ENCODE peak calls at places on chromosomes 1 and 21, in six cellular contexts. One of them, this sample, is unnamed.

GRCh38 chr1:14067686-14068085 is 367.7 kb downstream of the PRDM2 start:
- DNase-seq in K562: no peak
- DNase-seq in A549: no peak
- DNase-seq in HepG2: no peak
- DNase-seq in GM12878: no peak
- DNase-seq in SK-N-SH: no peak
- DNase-seq in this sample: no peak

GRCh38 chr21:46141767-46142580 is 13.4 kb downstream of the FTCD start:
- DNase-seq in GM12878: no peak
- DNase-seq in SK-N-SH: no peak
- DNase-seq in A549: no peak
- DNase-seq in K562: no peak
- DNase-seq in HepG2: no peak
- DNase-seq in this sample: no peak

GRCh38 chr1:9882296-9882944 is 27.6 kb downstream of the CTNNBIP1 start:
- DNase-seq in K562: no peak
- DNase-seq in HepG2: no peak
- DNase-seq in GM12878: no peak
- DNase-seq in A549: no peak
- DNase-seq in SK-N-SH: no peak
- DNase-seq in this sample: no peak

GRCh38 chr1:95332754-95333153 is 98.7 kb downstream of the RWDD3 start:
- DNase-seq in GM12878: no peak
- DNase-seq in HepG2: no peak
- DNase-seq in K562: no peak
- DNase-seq in SK-N-SH: no peak
- DNase-seq in A549: no peak
- DNase-seq in this sample: no peak

GRCh38 chr1:113536182-113536780 is 146.0 kb downstream of the MAGI3 start:
- DNase-seq in GM12878: no peak
- DNase-seq in K562: no peak
- DNase-seq in HepG2: no peak
- DNase-seq in SK-N-SH: no peak
- DNase-seq in A549: no peak
- DNase-seq in this sample: no peak

GRCh38 chr1:11071463-11072215 is 11.8 kb upstream of the SRM start:
- DNase-seq in K562: no peak
- DNase-seq in HepG2: no peak
- DNase-seq in A549: no peak
- DNase-seq in GM12878: no peak
- DNase-seq in SK-N-SH: no peak
- DNase-seq in this sample: no peak

GRCh38 chr1:32372149-32372756 is 9.9 kb downstream of the TSSK3 start:
- DNase-seq in SK-N-SH: no peak
- DNase-seq in K562: no peak
- DNase-seq in A549: no peak
- DNase-seq in HepG2: no peak
- DNase-seq in GM12878: peak; percentile 61
- DNase-seq in this sample: no peak

GRCh38 chr1:33433509-33434362 is 2.8 kb upstream of the PHC2 start:
- DNase-seq in SK-N-SH: no peak
- DNase-seq in K562: no peak
- DNase-seq in GM12878: no peak
- DNase-seq in HepG2: peak; percentile 75
- DNase-seq in A549: peak; percentile 68
- DNase-seq in this sample: no peak

GRCh38 chr1:229855999-229856650 is 210.9 kb upstream of the GALNT2 start:
- DNase-seq in GM12878: peak; percentile 57
- DNase-seq in A549: no peak
- DNase-seq in HepG2: no peak
- DNase-seq in K562: no peak
- DNase-seq in SK-N-SH: peak; percentile 28
- DNase-seq in this sample: no peak

GRCh38 chr1:152107289-152107983 is 7.8 kb downstream of the TCHH start:
- DNase-seq in K562: no peak
- DNase-seq in A549: peak; percentile 81
- DNase-seq in SK-N-SH: no peak
- DNase-seq in HepG2: no peak
- DNase-seq in GM12878: no peak
- DNase-seq in this sample: peak; percentile 70

GRCh38 chr1:84571150-84571535 is 3.1 kb downstream of the CTBS start:
- DNase-seq in K562: no peak
- DNase-seq in GM12878: no peak
- DNase-seq in SK-N-SH: no peak
- DNase-seq in HepG2: no peak
- DNase-seq in A549: no peak
- DNase-seq in this sample: no peak

GRCh38 chr1:214321686-214322453 is 40.9 kb downstream of the SMYD2 start:
- DNase-seq in SK-N-SH: no peak
- DNase-seq in GM12878: peak; percentile 30
- DNase-seq in A549: no peak
- DNase-seq in K562: no peak
- DNase-seq in HepG2: no peak
- DNase-seq in this sample: no peak

GRCh38 chr1:234598974-234599616 is 10.9 kb downstream of the IRF2BP2 start:
- DNase-seq in GM12878: no peak
- DNase-seq in A549: no peak
- DNase-seq in HepG2: no peak
- DNase-seq in K562: no peak
- DNase-seq in SK-N-SH: no peak
- DNase-seq in this sample: no peak

GRCh38 chr1:212557739-212558664 is 50.6 kb upstream of the ATF3 start:
- DNase-seq in HepG2: no peak
- DNase-seq in K562: peak; percentile 89
- DNase-seq in A549: no peak
- DNase-seq in SK-N-SH: peak; percentile 78
- DNase-seq in GM12878: no peak
- DNase-seq in this sample: no peak

GRCh38 chr1:161121838-161122237 is 3.9 kb downstream of the NIT1 start:
- DNase-seq in A549: no peak
- DNase-seq in SK-N-SH: no peak
- DNase-seq in HepG2: no peak
- DNase-seq in GM12878: no peak
- DNase-seq in K562: no peak
- DNase-seq in this sample: no peak

GRCh38 chr1:178220094-178220493 is 126.2 kb downstream of the RASAL2 start:
- DNase-seq in A549: no peak
- DNase-seq in GM12878: no peak
- DNase-seq in HepG2: no peak
- DNase-seq in K562: no peak
- DNase-seq in SK-N-SH: no peak
- DNase-seq in this sample: no peak

GRCh38 chr1:207024202-207025143 is 8.1 kb downstream of the C1orf116 start:
- DNase-seq in SK-N-SH: no peak
- DNase-seq in A549: no peak
- DNase-seq in HepG2: no peak
- DNase-seq in K562: peak; percentile 96
- DNase-seq in GM12878: no peak
- DNase-seq in this sample: no peak

GRCh38 chr1:185733818-185734709 is at the start of gene HMCN1:
- DNase-seq in GM12878: no peak
- DNase-seq in A549: peak; percentile 32
- DNase-seq in HepG2: peak; percentile 4
- DNase-seq in SK-N-SH: peak; percentile 59
- DNase-seq in K562: peak; percentile 35
- DNase-seq in this sample: peak; percentile 51

GRCh38 chr1:182687361-182687760 is 3.0 kb upstream of the RGS8 start:
- DNase-seq in A549: no peak
- DNase-seq in GM12878: no peak
- DNase-seq in SK-N-SH: no peak
- DNase-seq in K562: no peak
- DNase-seq in HepG2: no peak
- DNase-seq in this sample: no peak

GRCh38 chr1:70617728-70618127 is 206.7 kb downstream of the CTH start:
- DNase-seq in SK-N-SH: no peak
- DNase-seq in A549: no peak
- DNase-seq in GM12878: no peak
- DNase-seq in K562: no peak
- DNase-seq in HepG2: no peak
- DNase-seq in this sample: no peak

GRCh38 chr21:37200641-37201480 is 66.3 kb downstream of the VPS26C start:
- DNase-seq in K562: no peak
- DNase-seq in GM12878: no peak
- DNase-seq in HepG2: no peak
- DNase-seq in SK-N-SH: no peak
- DNase-seq in A549: no peak
- DNase-seq in this sample: no peak

GRCh38 chr21:37198989-37199924 is 67.9 kb downstream of the VPS26C start:
- DNase-seq in GM12878: no peak
- DNase-seq in A549: no peak
- DNase-seq in K562: no peak
- DNase-seq in SK-N-SH: peak; percentile 17
- DNase-seq in HepG2: no peak
- DNase-seq in this sample: no peak

GRCh38 chr21:37206531-37206930 is 60.6 kb downstream of the VPS26C start:
- DNase-seq in HepG2: no peak
- DNase-seq in SK-N-SH: no peak
- DNase-seq in A549: no peak
- DNase-seq in K562: no peak
- DNase-seq in GM12878: no peak
- DNase-seq in this sample: no peak

GRCh38 chr21:37204580-37204979 is 62.6 kb downstream of the VPS26C start:
- DNase-seq in SK-N-SH: no peak
- DNase-seq in HepG2: no peak
- DNase-seq in A549: no peak
- DNase-seq in GM12878: no peak
- DNase-seq in K562: no peak
- DNase-seq in this sample: no peak

GRCh38 chr21:37202221-37202805 is 64.8 kb downstream of the VPS26C start:
- DNase-seq in K562: no peak
- DNase-seq in GM12878: no peak
- DNase-seq in SK-N-SH: no peak
- DNase-seq in A549: no peak
- DNase-seq in HepG2: no peak
- DNase-seq in this sample: no peak
- TF ChIP-seq CHD2 in K562: no peak
- TF ChIP-seq CHD2 in GM12878: no peak
- TF ChIP-seq CHD2 in SK-N-SH: no peak
- TF ChIP-seq CHD2 in A549: no peak
- TF ChIP-seq CHD2 in HepG2: no peak
- TF ChIP-seq CHD2 in this sample: no peak

DNA sequence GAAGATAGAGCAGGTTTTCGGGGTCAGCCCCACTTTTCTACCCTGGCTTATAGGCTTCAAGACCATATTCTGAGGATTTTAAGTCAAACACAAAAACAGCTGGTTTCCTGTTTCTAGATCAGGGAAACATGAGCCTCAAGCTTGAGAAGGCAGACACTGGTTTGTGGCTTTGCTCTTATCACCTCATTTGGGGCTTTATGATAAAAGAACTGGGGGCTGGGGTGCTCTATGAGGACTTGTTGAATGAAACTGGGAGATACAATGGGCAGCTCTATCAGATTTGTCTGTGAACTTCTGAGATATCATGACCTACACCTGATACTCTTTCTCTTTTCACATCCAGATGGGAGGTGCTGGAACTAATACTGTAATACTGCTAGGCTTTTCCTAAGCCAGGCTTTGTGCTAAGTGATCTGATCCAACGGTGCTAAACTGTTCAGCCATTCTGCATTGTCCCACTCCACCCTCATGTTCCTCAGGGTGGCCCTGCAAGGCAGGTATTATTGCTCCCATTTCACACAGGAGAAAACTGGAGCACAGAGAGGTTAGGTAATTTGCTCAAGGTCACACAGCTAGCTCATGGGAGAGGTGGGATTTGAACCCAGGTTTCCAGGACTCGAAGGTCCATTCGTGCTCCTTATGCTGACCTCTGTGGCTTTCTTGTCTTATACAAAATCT is 6.6 kb downstream of the AJAP1 start:
- DNase-seq in GM12878: no peak
- DNase-seq in A549: no peak
- DNase-seq in HepG2: no peak
- DNase-seq in SK-N-SH: no peak
- DNase-seq in K562: no peak
- DNase-seq in this sample: no peak
- TF ChIP-seq CHD2 in GM12878: no peak
- TF ChIP-seq CHD2 in A549: no peak
- TF ChIP-seq CHD2 in HepG2: no peak
- TF ChIP-seq CHD2 in SK-N-SH: no peak
- TF ChIP-seq CHD2 in K562: no peak
- TF ChIP-seq CHD2 in this sample: no peak

GRCh38 chr1:159795534-159795933 is 6.6 kb upstream of the FCRL6 start:
- DNase-seq in SK-N-SH: no peak
- DNase-seq in GM12878: no peak
- DNase-seq in HepG2: no peak
- DNase-seq in A549: no peak
- DNase-seq in K562: no peak
- DNase-seq in this sample: no peak

GRCh38 chr1:159800177-159800935 is 1.8 kb upstream of the FCRL6 start:
- DNase-seq in SK-N-SH: no peak
- DNase-seq in GM12878: peak; percentile 39
- DNase-seq in K562: no peak
- DNase-seq in A549: no peak
- DNase-seq in HepG2: no peak
- DNase-seq in this sample: no peak

GRCh38 chr1:159798893-159799292 is 3.3 kb upstream of the FCRL6 start:
- DNase-seq in SK-N-SH: peak; percentile 72
- DNase-seq in A549: peak; percentile 91
- DNase-seq in HepG2: peak; percentile 70
- DNase-seq in K562: peak; percentile 66
- DNase-seq in GM12878: no peak
- DNase-seq in this sample: peak; percentile 59

GRCh38 chr1:159802060-159802459 is at the start of gene FCRL6:
- DNase-seq in HepG2: no peak
- DNase-seq in A549: no peak
- DNase-seq in GM12878: no peak
- DNase-seq in SK-N-SH: no peak
- DNase-seq in K562: no peak
- DNase-seq in this sample: no peak

GRCh38 chr1:159799446-159799985 is 2.6 kb upstream of the FCRL6 start:
- DNase-seq in GM12878: no peak
- DNase-seq in A549: no peak
- DNase-seq in K562: no peak
- DNase-seq in HepG2: no peak
- DNase-seq in SK-N-SH: no peak
- DNase-seq in this sample: no peak
- TF ChIP-seq CHD2 in GM12878: no peak
- TF ChIP-seq CHD2 in A549: no peak
- TF ChIP-seq CHD2 in K562: no peak
- TF ChIP-seq CHD2 in HepG2: no peak
- TF ChIP-seq CHD2 in SK-N-SH: no peak
- TF ChIP-seq CHD2 in this sample: no peak

DNA sequence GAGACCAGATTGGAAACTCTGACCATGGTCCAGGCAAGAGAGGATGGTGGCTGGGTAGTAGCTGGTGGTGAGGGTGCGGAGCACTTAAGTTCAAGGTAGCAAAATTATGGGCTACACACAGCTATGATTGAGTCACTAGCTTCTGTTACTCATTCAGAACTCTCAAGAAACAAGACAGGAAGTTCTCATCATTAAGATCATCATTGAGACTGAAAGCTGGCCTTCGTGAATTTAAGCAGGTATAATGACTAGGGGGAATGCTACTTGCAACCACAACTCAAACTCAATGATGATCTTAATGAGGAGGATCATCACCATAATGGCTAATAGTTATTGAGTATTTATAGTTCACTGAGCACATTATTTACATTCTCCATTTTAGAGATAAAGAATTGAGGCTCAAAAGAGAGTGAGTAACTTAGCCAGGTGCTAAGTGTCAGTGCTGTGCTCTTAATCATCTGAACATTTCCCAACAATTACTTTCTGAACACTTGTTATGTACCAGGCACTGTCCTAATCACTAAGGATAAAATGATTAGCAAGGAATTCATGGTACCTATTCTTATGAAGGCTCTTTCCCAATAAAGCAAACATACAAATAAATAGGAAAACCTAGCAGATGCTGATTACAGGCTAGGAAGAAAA is 286.3 kb upstream of the C1orf105 start:
- DNase-seq in A549: no peak
- DNase-seq in K562: no peak
- DNase-seq in GM12878: peak; percentile 54
- DNase-seq in HepG2: no peak
- DNase-seq in SK-N-SH: no peak
- DNase-seq in this sample: no peak
- TF ChIP-seq CHD2 in A549: no peak
- TF ChIP-seq CHD2 in K562: no peak
- TF ChIP-seq CHD2 in GM12878: no peak
- TF ChIP-seq CHD2 in HepG2: no peak
- TF ChIP-seq CHD2 in SK-N-SH: no peak
- TF ChIP-seq CHD2 in this sample: no peak

This sample was measured in H1.